ENCODE peak calls at places on chromosomes 12 and 14, in eight cellular contexts. B, K, N, U, G, Q, P and O are unnamed samples.

GRCh38 chr12:58346032-58346632 is 404.8 kb downstream of the ATP23 start:
- DNase-seq in B (peak), G (no peak), U (peak), Q (no peak), P (no peak), N (no peak), K (no peak), O (no peak)

GRCh38 chr14:75566321-75566720 is 12.1 kb upstream of the FLVCR2 start:
- DNase-seq in P (no peak), N (peak), G (no peak), K (no peak), B (no peak), U (no peak), Q (no peak), O (no peak)

GRCh38 chr12:113330505-113330904 is 4.4 kb downstream of the SLC8B1 start:
- DNase-seq in P (no peak), K (no peak), B (peak), U (no peak), Q (no peak), N (no peak), G (no peak), O (no peak)

GRCh38 chr12:3299929-3300832 is 190.8 kb upstream of the PRMT8 start:
- DNase-seq in P (peak), U (peak), K (peak), B (peak), Q (peak), N (peak), G (peak), O (peak)

GRCh38 chr12:94488449-94488848 is 28.8 kb upstream of the CEP83 start:
- DNase-seq in G (peak), B (no peak), K (no peak), N (no peak), U (no peak), Q (no peak), P (no peak), O (no peak)

GRCh38 chr12:75115748-75116147 is 93.9 kb downstream of the KCNC2 start:
- DNase-seq in G (no peak), N (no peak), P (no peak), Q (no peak), B (no peak), U (no peak), K (no peak), O (no peak)

GRCh38 chr14:95119336-95119735 is 38.0 kb downstream of the DICER1 start:
- DNase-seq in B (no peak), Q (no peak), K (no peak), G (no peak), P (no peak), U (no peak), N (no peak), O (no peak)

GRCh38 chr12:60594035-60594711 is 998.3 kb downstream of the SLC16A7 start:
- DNase-seq in N (no peak), G (no peak), Q (no peak), P (no peak), K (no peak), U (no peak), B (no peak), O (no peak)

GRCh38 chr12:17503742-17504141 is 586.3 kb downstream of the RERGL start:
- DNase-seq in N (no peak), U (no peak), K (no peak), B (no peak), P (no peak), G (no peak), Q (no peak), O (no peak)

GRCh38 chr12:96422192-96422591 is 22.0 kb upstream of the CDK17 start:
- DNase-seq in Q (no peak), U (peak), K (no peak), P (no peak), B (no peak), N (no peak), G (no peak), O (no peak)

GRCh38 chr12:3580071-3580749 is 89.2 kb downstream of the PRMT8 start:
- DNase-seq in U (no peak), B (no peak), Q (no peak), P (no peak), N (no peak), K (no peak), G (no peak), O (no peak)

GRCh38 chr12:124687695-124688301 is 120.4 kb upstream of the NCOR2 start:
- DNase-seq in K (no peak), U (peak), N (no peak), P (no peak), G (no peak), B (no peak), Q (no peak), O (no peak)

GRCh38 chr12:120540445-120540844 is 6.3 kb downstream of the RNF10 start:
- DNase-seq in N (no peak), P (no peak), G (no peak), B (peak), U (peak), Q (no peak), K (no peak), O (no peak)

GRCh38 chr14:104298458-104298857 is 160.1 kb downstream of the KIF26A start:
- DNase-seq in N (no peak), U (no peak), P (no peak), Q (peak), G (no peak), K (no peak), B (no peak), O (no peak)

GRCh38 chr12:77407951-77408350 is 342.6 kb upstream of the E2F7 start:
- DNase-seq in Q (no peak), G (no peak), N (no peak), P (no peak), B (no peak), K (no peak), U (no peak), O (no peak)

GRCh38 chr14:95609398-95609990 is 74.6 kb downstream of the GLRX5 start:
- DNase-seq in N (peak), B (peak), Q (no peak), K (no peak), P (no peak), U (peak), G (no peak), O (no peak)

GRCh38 chr12:116979109-116979508 is 68.4 kb downstream of the FBXW8 start:
- DNase-seq in U (no peak), G (no peak), P (no peak), N (no peak), K (no peak), B (no peak), Q (no peak), O (no peak)

GRCh38 chr12:116980083-116980482 is 69.3 kb downstream of the FBXW8 start:
- DNase-seq in G (no peak), N (no peak), B (peak), Q (no peak), P (no peak), U (peak), K (no peak), O (no peak)

GRCh38 chr12:116977465-116978380 is 67.0 kb downstream of the FBXW8 start:
- DNase-seq in P (no peak), N (no peak), K (no peak), U (no peak), B (no peak), Q (no peak), G (peak), O (no peak)

GRCh38 chr12:116984098-116984497 is 73.3 kb downstream of the FBXW8 start:
- DNase-seq in G (no peak), B (no peak), P (no peak), N (no peak), U (no peak), K (no peak), Q (no peak), O (no peak)

DNA sequence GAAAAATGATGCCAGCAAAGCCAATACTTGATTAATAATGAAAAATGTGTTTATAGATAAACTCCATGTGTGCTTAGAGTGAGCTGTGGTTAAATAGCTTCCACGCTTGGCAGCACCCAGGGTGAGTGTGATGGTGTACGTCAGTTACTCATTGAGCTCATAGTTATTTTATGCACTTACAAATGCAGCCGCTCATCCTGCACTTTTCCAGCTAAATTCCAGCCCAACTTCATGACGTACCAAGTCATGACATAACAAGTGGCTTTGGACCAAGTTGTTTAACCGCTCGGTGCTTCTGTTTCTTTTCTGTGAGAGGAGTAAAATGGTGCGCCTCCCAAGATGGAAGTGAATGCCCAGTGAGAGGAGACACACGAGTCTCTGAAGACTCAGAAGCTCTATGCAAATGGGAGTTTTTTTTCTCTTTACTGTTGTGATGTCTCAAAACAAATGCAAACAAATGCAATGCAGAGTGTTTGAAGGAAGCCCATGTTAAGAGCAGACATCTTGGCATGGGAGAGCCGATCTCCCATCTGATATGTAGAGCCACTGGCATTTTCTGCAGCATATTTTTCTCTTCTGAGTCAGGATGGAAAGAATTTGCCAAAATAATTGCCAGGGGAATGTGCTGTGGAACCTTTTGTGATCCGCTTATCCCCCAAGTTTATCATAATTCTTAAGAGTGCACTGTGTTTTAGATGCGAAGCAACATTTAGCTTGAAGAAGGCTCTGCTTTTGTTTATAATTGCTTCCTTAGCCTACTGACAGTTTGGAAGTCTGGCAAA is 72.2 kb downstream of the FBXW8 start:
- DNase-seq in G (no peak), B (no peak), U (no peak), Q (no peak), P (no peak), N (no peak), K (no peak), O (no peak)
- TF ChIP-seq POLR2AphosphoS5 in G (no peak), B (no peak), U (no peak), Q (peak), P (no peak), N (no peak), K (no peak), O (no peak)

DNA sequence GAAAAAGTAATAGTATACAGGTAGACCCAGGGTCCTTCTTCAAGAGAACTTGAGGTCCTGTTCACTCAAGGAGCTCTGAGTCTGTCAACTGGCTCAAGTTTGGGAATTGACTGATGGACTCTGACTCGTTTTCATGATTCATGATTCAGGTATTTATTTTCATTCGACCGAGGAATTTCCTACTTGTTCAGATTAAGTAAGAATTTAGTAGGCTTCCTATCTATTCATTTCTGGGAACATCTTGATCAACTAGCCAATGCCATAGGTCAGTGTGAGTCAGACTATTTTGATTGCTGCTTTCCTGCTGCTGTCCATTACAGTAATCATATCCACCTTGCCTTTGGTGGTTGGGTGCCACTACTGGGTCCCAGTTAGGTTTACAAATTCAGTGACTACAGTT is 6.1 kb downstream of the FAM186A start:
- DNase-seq in N (no peak), U (peak), G (no peak), Q (no peak), K (no peak), P (no peak), B (no peak), O (no peak)
- H3K27ac ChIP-seq in N (no peak), U (peak), G (no peak), Q (no peak), K (no peak), P (no peak), B (no peak), O (no peak)

DNA sequence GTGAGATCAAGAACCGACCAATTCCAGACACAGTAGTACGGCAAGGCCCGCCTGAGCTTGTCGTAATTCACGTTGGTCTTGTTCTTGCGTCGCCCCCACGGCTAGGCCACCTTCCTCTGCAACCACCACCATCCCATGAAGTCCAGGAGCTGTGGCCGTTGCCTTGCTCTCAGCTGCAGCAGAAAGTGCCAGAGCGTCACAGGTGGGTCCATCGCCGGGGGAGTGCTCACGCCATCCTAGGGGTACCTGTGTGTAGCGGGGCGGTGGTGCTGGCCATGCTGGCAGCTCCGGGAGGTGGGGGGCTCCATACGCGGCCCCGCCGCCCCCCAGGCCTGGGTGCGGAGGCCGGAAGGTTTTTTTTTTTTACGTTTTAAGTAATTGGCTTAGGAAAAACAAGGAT is 23.1 kb downstream of the TMEM121 start:
- DNase-seq in B (no peak), P (peak), U (no peak), Q (peak), K (no peak), N (no peak), G (no peak), O (no peak)
- TF ChIP-seq POLR2AphosphoS5 in B (no peak), P (no peak), U (no peak), Q (no peak), K (no peak), N (no peak), G (no peak), O (no peak)

DNA sequence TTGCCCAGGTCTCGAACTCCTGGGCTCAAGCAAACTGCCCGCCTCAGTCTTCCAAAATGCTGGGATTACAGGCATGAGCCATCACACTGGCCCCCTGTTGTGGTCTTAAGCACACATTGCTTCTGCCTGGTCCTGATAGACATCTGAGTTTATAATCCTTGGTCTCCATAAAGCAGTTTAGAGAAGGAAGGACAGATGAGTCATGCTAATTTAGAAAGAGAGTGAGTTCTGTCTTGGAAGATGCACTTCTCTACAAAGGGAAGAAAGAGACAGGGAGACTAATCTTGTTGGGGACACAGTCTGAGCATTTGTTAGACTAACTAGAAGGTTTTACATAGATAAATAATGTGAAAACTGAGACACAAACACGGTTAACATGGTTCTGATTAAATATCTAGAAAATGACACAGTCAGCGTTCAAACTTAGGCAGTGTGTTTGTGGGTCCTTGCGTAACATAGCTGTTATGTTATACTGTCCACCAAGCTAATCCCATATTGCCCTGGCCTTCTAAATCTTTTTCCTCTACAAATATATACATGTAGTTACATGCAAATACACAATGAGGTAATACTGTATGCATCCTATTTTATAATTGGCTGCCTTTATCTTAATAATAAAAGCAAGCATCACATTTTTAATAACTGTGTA is 31.0 kb downstream of the SAMD4A start:
- DNase-seq in G (no peak), Q (no peak), B (peak), K (no peak), N (no peak), P (no peak), U (peak), O (no peak)
- H3K27ac ChIP-seq in G (no peak), Q (peak), B (peak), K (no peak), N (no peak), P (no peak), U (no peak), O (no peak)

GRCh38 chr12:56593909-56594621 is 36.1 kb downstream of the BAZ2A start:
- DNase-seq in K (peak), N (peak), B (peak), G (no peak), P (no peak), U (peak), Q (peak), O (peak)
- TF ChIP-seq POLR2AphosphoS5 in K (peak), N (peak), B (no peak), G (no peak), P (peak), U (no peak), Q (no peak), O (peak)

DNA sequence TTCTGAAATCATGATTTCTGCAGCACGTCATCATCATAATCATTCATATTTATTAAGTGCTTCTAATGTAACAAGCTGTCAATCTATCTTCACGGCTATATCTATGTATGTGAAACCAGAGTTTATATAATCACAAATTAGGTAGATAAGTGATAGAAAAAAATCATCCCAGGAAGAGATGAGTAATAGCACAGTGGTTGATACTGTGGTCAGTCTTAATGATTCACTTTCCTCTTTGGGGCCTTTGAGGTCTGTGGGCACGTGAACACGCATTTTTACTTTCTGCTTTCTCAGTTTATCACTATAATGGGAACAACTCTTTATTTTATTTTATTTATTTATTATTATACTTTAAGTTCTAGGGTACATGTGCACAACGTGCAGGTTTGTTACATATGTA is 265.9 kb upstream of the NOVA1 start:
- DNase-seq in Q (no peak), B (no peak), N (no peak), G (no peak), U (peak), P (no peak), K (no peak), O (no peak)
- H3K27ac ChIP-seq in Q (no peak), B (no peak), N (no peak), G (no peak), U (no peak), P (no peak), K (no peak), O (no peak)

GRCh38 chr12:10721654-10722501 is 1.2 kb downstream of the YBX3 start:
- DNase-seq in P (no peak), U (peak), K (no peak), G (peak), N (peak), Q (peak), B (peak), O (peak)

GRCh38 chr12:10722502-10722904 is 620 bp downstream of the YBX3 start:
- DNase-seq in Q (peak), K (no peak), N (no peak), U (no peak), B (peak), P (peak), G (no peak), O (peak)

GRCh38 chr12:10720974-10721565 is 2.1 kb downstream of the YBX3 start:
- DNase-seq in N (no peak), B (no peak), Q (no peak), K (no peak), G (no peak), P (no peak), U (peak), O (no peak)

GRCh38 chr12:10719482-10719881 is 3.6 kb downstream of the YBX3 start:
- DNase-seq in G (no peak), P (no peak), U (peak), K (no peak), Q (no peak), N (peak), B (no peak), O (no peak)

GRCh38 chr12:10722905-10723866 is at the start of gene YBX3:
- DNase-seq in G (no peak), P (peak), K (no peak), Q (peak), B (peak), U (peak), N (peak), O (peak)
- TF ChIP-seq POLR2AphosphoS5 in G (peak), P (peak), K (peak), Q (peak), B (peak), U (peak), N (peak), O (peak)

DNA sequence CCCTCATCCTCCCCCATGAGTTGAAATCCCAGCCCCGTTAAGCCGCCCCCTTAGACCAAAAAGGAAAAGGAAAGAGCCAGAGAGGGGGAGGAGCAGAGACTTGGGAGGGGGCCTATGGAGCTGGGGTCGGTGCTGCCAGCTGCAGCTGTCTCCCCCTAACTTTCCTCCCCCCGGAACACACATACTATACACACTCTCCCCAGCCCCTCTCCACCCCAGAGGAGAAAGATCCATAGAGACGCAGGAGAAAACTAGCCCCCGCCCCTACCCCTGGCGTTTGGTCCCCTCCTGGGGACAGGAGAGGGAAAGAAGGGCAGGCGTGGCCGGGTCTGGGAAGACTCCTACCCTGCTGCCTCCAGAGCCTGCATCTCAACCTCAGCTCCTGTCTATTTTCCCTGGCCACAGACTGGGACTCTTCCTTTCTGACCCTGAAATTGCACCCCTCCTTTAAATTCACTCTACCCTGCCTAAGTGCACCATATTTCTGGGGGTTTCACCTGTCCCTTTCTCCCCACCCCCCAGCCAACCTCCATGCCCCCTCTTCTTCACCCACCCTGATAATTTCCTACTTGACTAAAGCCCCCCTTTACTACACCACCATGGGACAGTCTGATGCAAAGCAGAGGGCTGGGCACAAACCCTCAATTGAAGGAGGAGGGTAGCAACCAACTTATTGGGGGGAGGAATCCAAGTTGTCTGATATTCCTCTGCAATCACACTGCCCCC is 1.6 kb upstream of the HOXC9 start:
- DNase-seq in K (no peak), N (no peak), Q (no peak), P (no peak), G (no peak), B (no peak), U (no peak), O (no peak)
- H3K27ac ChIP-seq in K (no peak), N (no peak), Q (no peak), P (no peak), G (no peak), B (no peak), U (no peak), O (no peak)

GRCh38 chr14:31026076-31026394 is at the start of gene STRN3:
- DNase-seq in U (no peak), K (no peak), N (no peak), P (peak), B (no peak), Q (no peak), G (no peak), O (no peak)
- TF ChIP-seq POLR2AphosphoS5 in U (no peak), K (peak), N (no peak), P (peak), B (no peak), Q (no peak), G (peak), O (no peak)